ENCODE peak calls at places on chromosomes 7 and 10, in six cellular contexts. L is A549, K is Caco-2, H is fibroblast of lung, T is AG04450, G is body of pancreas. C is an unnamed sample.

GRCh38 chr10:5564537-5565204 is 39.9 kb downstream of the CALML3 start:
- DNase-seq in L (no peak), K (peak), H (no peak), T (no peak), G (no peak), C (no peak)

GRCh38 chr10:49628599-49628998 is 14.8 kb downstream of the CHAT start:
- DNase-seq in L (no peak), K (peak), H (no peak), T (no peak), G (no peak), C (no peak)

GRCh38 chr7:101559586-101559985 is 69.5 kb downstream of the MYL10 start:
- DNase-seq in L (no peak), K (no peak), H (no peak), T (no peak), G (no peak), C (no peak)

GRCh38 chr7:12582362-12582761 is 11.8 kb downstream of the SCIN start:
- DNase-seq in L (no peak), K (no peak), H (no peak), T (no peak), G (no peak), C (peak)

GRCh38 chr7:45703911-45704682 is 129.9 kb downstream of the ADCY1 start:
- DNase-seq in L (no peak), K (peak), H (no peak), T (no peak), G (no peak), C (no peak)

GRCh38 chr7:77887567-77887966 is 89.0 kb downstream of the PHTF2 start:
- DNase-seq in L (no peak), K (no peak), H (peak), T (no peak), G (no peak), C (no peak)

GRCh38 chr7:112880786-112881418 is 90.7 kb upstream of the TMEM168 start:
- DNase-seq in L (no peak), K (no peak), H (no peak), T (no peak), G (no peak), C (no peak)

GRCh38 chr7:90230834-90231233 is 14.1 kb upstream of the CFAP69 start:
- DNase-seq in L (no peak), K (no peak), H (no peak), T (no peak), G (no peak), C (no peak)

GRCh38 chr10:43128958-43129706 is 9.1 kb upstream of the CSGALNACT2 start:
- DNase-seq in L (no peak), K (no peak), H (peak), T (peak), G (peak), C (no peak)

GRCh38 chr10:106189254-106189653 is 975.3 kb downstream of the SORCS1 start:
- DNase-seq in L (peak), K (peak), H (peak), T (no peak), G (peak), C (peak)

GRCh38 chr10:96587255-96588059 is 645 bp upstream of the TM9SF3 start:
- DNase-seq in L (peak), K (peak), H (peak), T (peak), G (peak), C (peak)

GRCh38 chr10:6148908-6149307 is 53.8 kb upstream of the PFKFB3 start:
- DNase-seq in L (no peak), K (no peak), H (no peak), T (no peak), G (no peak), C (no peak)

GRCh38 chr7:151711906-151712771 is 164.8 kb downstream of the PRKAG2 start:
- DNase-seq in L (no peak), K (no peak), H (no peak), T (no peak), G (no peak), C (no peak)

GRCh38 chr7:75584385-75584784 is 92.3 kb downstream of the SPDYE5 start:
- DNase-seq in L (no peak), K (no peak), H (no peak), T (no peak), G (no peak), C (no peak)

GRCh38 chr10:87625658-87626057 is 34.0 kb upstream of the PAPSS2 start:
- DNase-seq in L (no peak), K (no peak), H (no peak), T (no peak), G (no peak), C (no peak)

GRCh38 chr10:48533951-48534720 is 70.7 kb downstream of the ARHGAP22 start:
- DNase-seq in L (no peak), K (peak), H (peak), T (no peak), G (no peak), C (no peak)

GRCh38 chr10:30433779-30434272 is at the start of gene MAP3K8:
- DNase-seq in L (peak), K (peak), H (peak), T (no peak), G (peak), C (peak)

GRCh38 chr10:96532523-96532922 is 18.8 kb upstream of the TLL2 start:
- DNase-seq in L (no peak), K (no peak), H (no peak), T (no peak), G (peak), C (peak)

GRCh38 chr10:598415-599170 is 90.9 kb downstream of the DIP2C start:
- DNase-seq in L (no peak), K (no peak), H (peak), T (peak), G (no peak), C (no peak)

GRCh38 chr10:78981970-78982281 is 86.8 kb upstream of the ZMIZ1 start:
- DNase-seq in L (no peak), K (no peak), H (peak), T (no peak), G (no peak), C (no peak)

GRCh38 chr7:139566075-139566474 is 42.6 kb downstream of the CLEC2L start:
- DNase-seq in L (no peak), K (no peak), H (no peak), T (no peak), G (no peak), C (no peak)

GRCh38 chr7:53596230-53596629 is 560.8 kb downstream of the POM121L12 start:
- DNase-seq in L (no peak), K (no peak), H (peak), T (no peak), G (no peak), C (no peak)

GRCh38 chr10:69406816-69407580 is 9.7 kb downstream of the TACR2 start:
- DNase-seq in L (no peak), K (no peak), H (no peak), T (no peak), G (no peak), C (no peak)

GRCh38 chr7:6231184-6231583 is 41.2 kb downstream of the CYTH3 start:
- DNase-seq in L (no peak), K (no peak), H (no peak), T (no peak), G (no peak), C (no peak)

GRCh38 chr7:79936281-79936983 is 198.2 kb upstream of the GNAI1 start:
- DNase-seq in L (no peak), K (no peak), H (peak), T (no peak), G (no peak), C (no peak)

GRCh38 chr7:41247128-41247865 is 455.6 kb downstream of the INHBA start:
- DNase-seq in L (no peak), K (no peak), H (peak), T (no peak), G (no peak), C (no peak)

GRCh38 chr7:21461282-21461681 is 33.4 kb downstream of the SP4 start:
- DNase-seq in L (no peak), K (no peak), H (no peak), T (no peak), G (no peak), C (no peak)

GRCh38 chr10:124417846-124418725 is 637 bp downstream of the OAT start:
- DNase-seq in L (peak), K (peak), H (peak), T (no peak), G (peak), C (no peak)

GRCh38 chr10:13891542-13892431 is 305.0 kb downstream of the PRPF18 start:
- DNase-seq in L (no peak), K (no peak), H (peak), T (no peak), G (no peak), C (no peak)

GRCh38 chr10:73906524-73907447 is 4.1 kb upstream of the PLAU start:
- DNase-seq in L (peak), K (peak), H (peak), T (peak), G (peak), C (no peak)

GRCh38 chr10:43170491-43170890 is 32.2 kb downstream of the CSGALNACT2 start:
- DNase-seq in L (peak), K (no peak), H (no peak), T (no peak), G (no peak), C (peak)

GRCh38 chr7:157389951-157390730 is 53.3 kb downstream of the DNAJB6 start:
- DNase-seq in L (no peak), K (no peak), H (peak), T (no peak), G (peak), C (no peak)

GRCh38 chr7:55086413-55087201 is 67.8 kb downstream of the EGFR start:
- DNase-seq in L (no peak), K (no peak), H (peak), T (peak), G (peak), C (no peak)

GRCh38 chr10:35632027-35632426 is 10.1 kb downstream of the FZD8 start:
- DNase-seq in L (no peak), K (no peak), H (no peak), T (no peak), G (no peak), C (no peak)

GRCh38 chr10:16915308-16915707 is 98.1 kb upstream of the RSU1 start:
- DNase-seq in L (no peak), K (no peak), H (no peak), T (no peak), G (no peak), C (no peak)

GRCh38 chr10:68106656-68107055 is 2.6 kb upstream of the MYPN start:
- DNase-seq in L (no peak), K (no peak), H (peak), T (peak), G (no peak), C (no peak)

GRCh38 chr7:100443096-100443840 is 7.0 kb upstream of the PPP1R35 start:
- DNase-seq in L (no peak), K (no peak), H (no peak), T (no peak), G (no peak), C (no peak)

GRCh38 chr7:141408440-141408839 is 142.8 kb upstream of the AGK start:
- DNase-seq in L (no peak), K (no peak), H (no peak), T (no peak), G (no peak), C (no peak)

GRCh38 chr10:22629843-22630228 is 84.5 kb downstream of the PIP4K2A start:
- DNase-seq in L (no peak), K (no peak), H (no peak), T (no peak), G (no peak), C (no peak)

GRCh38 chr7:153388611-153389010 is 629.1 kb downstream of the ACTR3B start:
- DNase-seq in L (no peak), K (no peak), H (no peak), T (no peak), G (no peak), C (no peak)

GRCh38 chr7:153393666-153394065 is 634.1 kb downstream of the ACTR3B start:
- DNase-seq in L (no peak), K (no peak), H (no peak), T (no peak), G (no peak), C (no peak)

GRCh38 chr7:153389261-153389660 is 629.7 kb downstream of the ACTR3B start:
- DNase-seq in L (no peak), K (no peak), H (no peak), T (no peak), G (no peak), C (no peak)

GRCh38 chr7:153392726-153393125 is 633.2 kb downstream of the ACTR3B start:
- DNase-seq in L (no peak), K (no peak), H (no peak), T (no peak), G (no peak), C (no peak)

DNA sequence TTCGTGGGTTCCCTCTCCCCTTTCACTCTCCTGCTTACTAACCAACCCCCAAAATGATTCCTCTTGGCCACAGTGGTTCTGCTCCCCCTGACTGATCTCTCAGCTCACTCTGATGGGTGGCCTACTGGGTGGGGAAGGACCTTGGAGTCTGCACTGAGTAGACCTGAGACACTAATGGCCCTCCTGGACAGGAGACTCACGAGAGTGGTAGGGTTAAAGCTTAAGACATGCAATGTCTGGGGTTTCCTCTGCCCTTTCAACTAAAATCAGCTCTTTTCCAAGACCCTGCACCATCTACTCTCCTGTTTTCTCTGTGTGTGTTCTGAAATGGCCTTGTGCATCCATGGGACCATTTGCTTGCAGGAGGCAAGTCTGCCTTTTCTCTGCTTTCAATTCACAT is 631.4 kb downstream of the ACTR3B start:
- DNase-seq in L (no peak), K (no peak), H (no peak), T (no peak), G (no peak), C (no peak)
- H3K4me3 ChIP-seq in L (no peak), K (no peak), H (no peak), T (no peak), G (no peak), C (no peak)

GRCh38 chr7:150519310-150519709 is 4.6 kb downstream of the GIMAP7 start:
- DNase-seq in L (no peak), K (no peak), H (no peak), T (no peak), G (no peak), C (no peak)
- H3K4me3 ChIP-seq in L (no peak), K (no peak), H (no peak), T (no peak), G (no peak), C (no peak)

GRCh38 chr10:130913844-130914243 is 397.7 kb downstream of the TCERG1L start:
- DNase-seq in L (no peak), K (no peak), H (no peak), T (no peak), G (no peak), C (no peak)
- H3K4me3 ChIP-seq in L (no peak), K (no peak), H (no peak), T (no peak), G (no peak), C (no peak)

GRCh38 chr10:11256896-11257295 is 239.2 kb downstream of the CELF2 start:
- DNase-seq in L (no peak), K (no peak), H (no peak), T (no peak), G (no peak), C (no peak)
- H3K4me3 ChIP-seq in L (no peak), K (no peak), H (no peak), T (no peak), G (no peak), C (no peak)

GRCh38 chr7:33351709-33352108 is 222.3 kb downstream of the BBS9 start:
- DNase-seq in L (no peak), K (no peak), H (no peak), T (no peak), G (no peak), C (no peak)
- H3K4me3 ChIP-seq in L (no peak), K (no peak), H (no peak), T (no peak), G (no peak), C (no peak)

DNA sequence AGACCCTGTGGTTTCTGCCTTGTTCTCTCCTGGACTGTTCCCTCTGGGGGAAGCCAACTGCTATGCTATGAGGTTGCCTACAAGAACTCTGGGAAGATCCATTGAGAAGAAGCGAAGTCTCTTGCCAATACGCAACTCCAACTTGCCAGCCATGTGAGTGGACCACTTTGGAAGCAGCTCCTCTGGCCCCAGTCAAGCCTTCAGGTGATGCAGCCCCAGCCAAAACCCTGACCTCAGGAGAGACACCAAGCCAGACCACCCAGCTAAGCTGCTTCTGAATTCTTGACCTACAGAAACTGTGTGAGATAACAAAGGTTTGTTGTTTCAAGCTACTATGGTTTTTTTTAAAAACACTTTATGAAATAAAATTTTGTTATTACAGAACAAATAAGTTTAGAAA is 20.2 kb upstream of the MYL7 start:
- DNase-seq in L (no peak), K (no peak), H (no peak), T (no peak), G (no peak), C (no peak)
- H3K4me3 ChIP-seq in L (no peak), K (no peak), H (no peak), T (no peak), G (no peak), C (no peak)

GRCh38 chr10:123377883-123378282 is 223.7 kb downstream of the BUB3 start:
- DNase-seq in L (peak), K (no peak), H (no peak), T (no peak), G (no peak), C (no peak)
- H3K4me3 ChIP-seq in L (no peak), K (no peak), H (no peak), T (no peak), G (no peak), C (no peak)

GRCh38 chr10:24857001-24857695 is 95.3 kb downstream of the PRTFDC1 start:
- DNase-seq in L (no peak), K (no peak), H (no peak), T (no peak), G (no peak), C (no peak)
- H3K4me3 ChIP-seq in L (no peak), K (no peak), H (no peak), T (no peak), G (no peak), C (no peak)

GRCh38 chr10:132776821-132777220 is 9.1 kb downstream of the NKX6-2 start:
- DNase-seq in L (no peak), K (no peak), H (no peak), T (no peak), G (no peak), C (no peak)
- H3K4me3 ChIP-seq in L (no peak), K (no peak), H (no peak), T (no peak), G (no peak), C (no peak)

DNA sequence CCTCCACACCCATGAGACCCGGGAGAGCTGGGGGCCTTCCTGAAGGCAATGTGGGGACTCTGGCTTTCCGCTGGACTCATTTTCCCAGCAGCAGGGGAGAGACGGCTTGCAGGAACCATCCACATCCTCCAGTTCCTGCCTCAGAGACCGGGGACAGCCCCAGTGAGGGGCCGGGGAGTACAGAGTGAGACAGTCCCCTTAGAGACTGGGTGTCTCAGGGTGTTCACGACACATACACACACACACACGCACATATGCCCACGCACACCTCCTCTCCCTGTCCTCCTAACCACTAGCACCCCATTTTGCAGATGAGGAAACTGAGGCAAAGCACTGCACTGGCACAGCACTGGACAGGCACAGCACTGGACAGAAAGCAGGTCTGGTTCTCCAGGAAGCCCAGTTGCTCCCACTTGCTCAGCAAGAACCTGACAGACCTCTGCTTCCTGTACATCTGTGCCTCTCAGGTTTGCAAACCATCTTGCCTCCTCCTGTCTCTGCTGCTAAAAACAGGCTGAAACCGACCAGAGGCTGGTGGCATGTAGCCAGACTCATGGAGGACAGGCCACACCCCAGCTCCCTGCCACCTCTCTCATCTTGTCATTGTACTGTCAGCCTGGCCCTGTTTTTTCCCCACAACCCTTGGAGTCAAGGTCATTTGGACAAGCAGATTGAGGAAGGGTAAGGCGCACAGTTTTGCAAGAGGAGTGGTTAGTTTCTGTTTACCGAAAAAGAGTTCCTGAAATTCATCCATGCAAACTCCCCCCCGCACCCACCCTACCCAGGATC is 8.0 kb upstream of the C10orf105 start:
- DNase-seq in L (peak), K (no peak), H (no peak), T (no peak), G (peak), C (peak)
- H3K4me3 ChIP-seq in L (no peak), K (no peak), H (no peak), T (no peak), G (no peak), C (no peak)